ENCODE peak calls at places on chromosomes 6 and 20, in nine cellular contexts. A, N, P, H, C, W, B, Z and F are unnamed samples.

GRCh38 chr6:140988780-140989179 is 1143.9 kb upstream of the GJE1 start:
- DNase-seq in C (no peak), B (no peak), Z (no peak), A (no peak), P (no peak), H (no peak), N (no peak), W (no peak), F (no peak)

GRCh38 chr6:75376347-75377024 is 91.9 kb upstream of the TMEM30A start:
- DNase-seq in H (no peak), P (no peak), A (no peak), W (peak), B (no peak), N (no peak), C (no peak), Z (no peak), F (peak)

GRCh38 chr6:154763650-154764049 is 30.4 kb downstream of the SCAF8 start:
- DNase-seq in P (no peak), Z (no peak), H (no peak), N (no peak), W (no peak), C (no peak), A (no peak), B (no peak), F (no peak)

GRCh38 chr6:125943528-125944433 is 12.8 kb upstream of the HINT3 start:
- DNase-seq in N (no peak), Z (no peak), P (no peak), W (no peak), A (no peak), C (no peak), H (no peak), B (no peak), F (no peak)

GRCh38 chr20:39312107-39312506 is 350.0 kb downstream of the DHX35 start:
- DNase-seq in N (no peak), C (no peak), H (no peak), B (no peak), P (no peak), A (no peak), W (no peak), Z (no peak), F (no peak)

GRCh38 chr6:157019733-157020132 is 242.6 kb downstream of the ARID1B start:
- DNase-seq in Z (no peak), C (peak), H (no peak), B (no peak), N (no peak), W (peak), A (peak), P (no peak), F (no peak)

GRCh38 chr20:40547492-40548129 is 141.4 kb downstream of the MAFB start:
- DNase-seq in W (no peak), Z (no peak), P (no peak), N (no peak), B (no peak), A (no peak), H (no peak), C (no peak), F (no peak)

GRCh38 chr20:15561707-15562106 is 1011.5 kb downstream of the KIF16B start:
- DNase-seq in W (no peak), B (no peak), C (no peak), N (no peak), P (no peak), Z (no peak), A (no peak), H (no peak), F (no peak)

GRCh38 chr6:132598473-132598872 is 8.9 kb upstream of the TAAR5 start:
- DNase-seq in A (peak), Z (no peak), W (peak), B (no peak), H (peak), C (peak), N (no peak), P (no peak), F (no peak)

GRCh38 chr20:58043866-58044140 is 184.7 kb downstream of the ANKRD60 start:
- DNase-seq in H (no peak), P (no peak), N (no peak), B (no peak), C (no peak), W (no peak), Z (no peak), A (no peak), F (no peak)

GRCh38 chr6:6851059-6851658 is 256.6 kb upstream of the RREB1 start:
- DNase-seq in N (no peak), W (peak), H (no peak), Z (peak), C (no peak), P (peak), A (peak), B (no peak), F (peak)

GRCh38 chr6:42769051-42769450 is 12.8 kb upstream of the BICRAL start:
- DNase-seq in P (no peak), H (no peak), C (no peak), W (peak), B (no peak), A (no peak), Z (no peak), N (no peak), F (no peak)

GRCh38 chr6:8642131-8642530 is 206.8 kb upstream of the SLC35B3 start:
- DNase-seq in H (no peak), W (no peak), B (no peak), C (no peak), Z (no peak), N (no peak), A (no peak), P (no peak), F (no peak)

GRCh38 chr6:25842526-25842925 is 10.7 kb upstream of the SLC17A1 start:
- DNase-seq in P (no peak), C (no peak), A (no peak), W (no peak), B (no peak), N (no peak), H (no peak), Z (no peak), F (no peak)

GRCh38 chr20:5688431-5688972 is 61.7 kb upstream of the SHLD1 start:
- DNase-seq in Z (no peak), H (no peak), A (no peak), B (peak), P (peak), N (no peak), C (no peak), W (peak), F (no peak)

GRCh38 chr6:123803456-123803861 is 206 bp upstream of the NKAIN2 start:
- DNase-seq in H (no peak), N (no peak), A (no peak), C (peak), B (no peak), W (no peak), P (no peak), Z (no peak), F (no peak)